ENCODE peak calls at places on chromosomes 1 and 21, in nine cellular contexts. Q is tibial artery; F is ovary; H is GM23338; T is right lobe of liver; R is cardiac muscle cell; M is CD8-positive, alpha-beta T cell; J is effector memory CD4-positive, alpha-beta T cell; S is CD4-positive, CD25-positive, alpha-beta regulatory T cell. N is an unnamed sample. For H3K4me1, the result is how much of the 10 kb centered on the place peaks cover.

GRCh38 chr1:219931033-219931432 is 2.7 kb upstream of the SLC30A10 start:
- DNase-seq in F (no peak), H (peak), J (no peak), M (no peak), T (peak), Q (no peak), S (no peak), R (no peak), N (no peak)

GRCh38 chr1:226660410-226661182 is 78.5 kb downstream of the ITPKB start:
- DNase-seq in F (no peak), J (no peak), Q (no peak), R (peak), H (no peak), T (peak), S (peak), M (peak), N (peak)

GRCh38 chr1:180218806-180219765 is 11.0 kb upstream of the LHX4 start:
- DNase-seq in T (no peak), H (no peak), M (no peak), F (no peak), Q (no peak), S (no peak), J (no peak), R (no peak), N (no peak)

GRCh38 chr21:26388731-26389231 is 184.3 kb downstream of the CYYR1 start:
- DNase-seq in T (no peak), M (no peak), Q (no peak), H (no peak), J (no peak), R (no peak), S (no peak), F (no peak), N (no peak)

GRCh38 chr1:107220036-107220435 is 79.2 kb downstream of the NTNG1 start:
- DNase-seq in R (no peak), J (no peak), H (no peak), Q (no peak), M (no peak), T (no peak), F (no peak), S (no peak), N (no peak)

GRCh38 chr1:161994153-161994814 is 29.4 kb downstream of the OLFML2B start:
- DNase-seq in Q (peak), M (no peak), F (no peak), S (no peak), H (no peak), T (no peak), R (peak), J (no peak), N (no peak)

GRCh38 chr1:200894712-200895447 is at the start of gene INAVA:
- DNase-seq in Q (no peak), J (no peak), R (no peak), M (no peak), F (no peak), S (no peak), T (no peak), H (peak), N (no peak)

GRCh38 chr1:79633456-79633855 is 626.9 kb upstream of the ADGRL4 start:
- DNase-seq in R (no peak), M (no peak), S (no peak), T (no peak), J (no peak), F (no peak), Q (no peak), H (no peak), N (no peak)

GRCh38 chr1:100438789-100439188 is 86.5 kb downstream of the CDC14A start:
- DNase-seq in S (no peak), R (no peak), F (no peak), T (no peak), Q (no peak), H (no peak), J (no peak), M (no peak), N (no peak)

GRCh38 chr1:147545133-147545532 is 3.8 kb downstream of the BCL9 start:
- DNase-seq in M (peak), S (peak), T (no peak), R (no peak), H (peak), Q (no peak), J (peak), F (no peak), N (no peak)

GRCh38 chr21:45040739-45041138 is 33.6 kb upstream of the ADARB1 start:
- DNase-seq in H (no peak), T (no peak), M (no peak), Q (no peak), F (no peak), S (no peak), J (no peak), R (no peak), N (no peak)

GRCh38 chr1:85580046-85580411 is 532 bp upstream of the CCN1 start:
- DNase-seq in J (no peak), T (no peak), H (peak), F (peak), R (peak), M (no peak), Q (no peak), S (no peak), N (no peak)

GRCh38 chr1:222711319-222712252 is 705 bp downstream of the AIDA start:
- DNase-seq in F (peak), R (peak), J (peak), H (peak), Q (peak), S (peak), T (peak), M (peak), N (peak)

GRCh38 chr1:116886532-116886931 is 23.2 kb upstream of the PTGFRN start:
- DNase-seq in M (no peak), Q (no peak), H (no peak), S (no peak), T (no peak), R (no peak), J (no peak), F (no peak), N (no peak)

GRCh38 chr21:17931080-17931479 is 111.9 kb upstream of the C21orf91 start:
- DNase-seq in Q (no peak), M (no peak), T (no peak), S (peak), R (no peak), F (no peak), J (no peak), H (peak), N (no peak)

GRCh38 chr1:79043506-79043905 is 37.0 kb upstream of the ADGRL4 start:
- DNase-seq in R (no peak), J (no peak), H (peak), S (no peak), M (no peak), Q (no peak), F (no peak), T (no peak), N (no peak)

GRCh38 chr1:181061891-181062777 is 26.4 kb upstream of the IER5 start:
- DNase-seq in J (no peak), R (no peak), Q (peak), M (peak), F (no peak), H (no peak), S (peak), T (peak), N (peak)

GRCh38 chr21:14591277-14591876 is 45.3 kb upstream of the SAMSN1 start:
- DNase-seq in T (no peak), H (no peak), F (no peak), R (no peak), M (no peak), Q (no peak), S (peak), J (no peak), N (no peak)

GRCh38 chr21:15774590-15774989 is 44.8 kb downstream of the USP25 start:
- DNase-seq in R (no peak), F (no peak), M (no peak), J (no peak), T (no peak), H (no peak), S (no peak), Q (no peak), N (no peak)

GRCh38 chr1:76238094-76238551 is 163.6 kb downstream of the ST6GALNAC3 start:
- DNase-seq in J (no peak), H (peak), Q (no peak), T (no peak), M (no peak), S (no peak), R (no peak), F (no peak), N (no peak)

GRCh38 chr21:42135386-42136040 is 64.4 kb downstream of the UMODL1 start:
- DNase-seq in F (no peak), R (no peak), S (no peak), T (no peak), J (no peak), H (no peak), M (no peak), Q (no peak), N (peak)

GRCh38 chr21:32371913-32372314 is 20.9 kb downstream of the URB1 start:
- DNase-seq in F (peak), Q (no peak), R (no peak), M (no peak), H (no peak), S (peak), T (no peak), J (no peak), N (peak)

GRCh38 chr1:35269190-35269988 is 880 bp downstream of the ZMYM4 start:
- DNase-seq in R (peak), T (no peak), J (no peak), Q (no peak), M (no peak), H (peak), S (peak), F (no peak), N (no peak)

GRCh38 chr1:156286061-156286460 is 1.9 kb downstream of the TMEM79 start:
- DNase-seq in T (no peak), J (no peak), Q (no peak), H (no peak), F (no peak), M (no peak), S (no peak), R (no peak), N (no peak)

GRCh38 chr1:117164209-117164608 is 42.7 kb upstream of the TRIM45 start:
- DNase-seq in T (no peak), Q (no peak), S (no peak), F (no peak), J (no peak), M (no peak), R (no peak), H (no peak), N (peak)

GRCh38 chr1:66850989-66851388 is 49.9 kb upstream of the INSL5 start:
- DNase-seq in S (no peak), F (no peak), Q (no peak), R (no peak), M (no peak), T (no peak), J (no peak), H (no peak), N (no peak)

GRCh38 chr1:21511579-21512522 is 2.6 kb downstream of the ALPL start:
- DNase-seq in M (no peak), F (peak), H (no peak), S (no peak), R (no peak), J (no peak), Q (peak), T (no peak), N (peak)

GRCh38 chr1:152511596-152511995 is 993 bp downstream of the LCE5A start:
- DNase-seq in R (no peak), S (no peak), T (no peak), Q (no peak), J (no peak), H (no peak), M (no peak), F (no peak), N (no peak)

GRCh38 chr1:185926562-185926961 is 192.4 kb downstream of the HMCN1 start:
- DNase-seq in F (no peak), Q (no peak), R (no peak), M (no peak), H (no peak), S (no peak), J (no peak), T (no peak), N (no peak)
- H3K4me1 ChIP-seq in F (under half), Q (under half), R (under half), M (under half), H (under half), S (under half), J (under half), T (under half), N (under half)

GRCh38 chr1:25989860-25990650 is 7.8 kb downstream of the PAFAH2 start:
- DNase-seq in F (no peak), M (no peak), H (no peak), T (no peak), R (no peak), Q (no peak), S (peak), J (no peak), N (no peak)
- H3K4me3 ChIP-seq in F (no peak), M (peak), H (no peak), T (no peak), R (no peak), Q (no peak), S (peak), J (peak), N (no peak)

DNA sequence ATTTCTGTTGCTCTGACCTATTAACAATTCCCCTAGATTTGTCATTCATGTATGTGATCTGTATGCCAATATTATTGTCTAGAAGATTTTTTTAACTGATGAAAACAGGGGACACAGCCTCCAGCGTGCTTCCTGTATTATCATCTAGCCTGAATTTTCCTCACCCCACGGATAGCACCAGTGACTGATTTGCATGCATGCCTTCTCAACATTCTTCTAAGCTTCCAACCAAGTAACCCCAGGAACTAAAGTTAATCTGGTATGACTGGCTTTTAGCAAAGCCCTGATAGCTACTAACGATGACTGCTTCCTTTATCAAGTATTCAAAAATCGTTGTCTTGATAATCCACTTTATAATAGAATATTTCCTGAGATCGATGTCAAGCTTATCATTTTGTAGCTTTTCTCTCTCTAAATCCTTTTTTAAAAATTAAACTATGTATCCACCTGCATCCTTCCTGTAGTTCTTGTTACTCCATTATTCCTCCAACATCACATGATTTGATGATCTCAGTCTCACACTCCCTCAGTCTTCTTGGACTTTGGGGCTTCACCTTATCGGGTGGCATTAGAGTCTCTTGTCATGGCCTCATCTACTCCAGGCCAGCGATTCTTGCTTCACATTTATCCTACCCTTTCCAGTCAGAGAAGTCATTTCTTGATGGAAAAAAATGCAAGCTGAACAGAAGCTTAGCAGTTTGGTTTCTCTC is 19.0 kb downstream of the BCAR3 start:
- DNase-seq in Q (no peak), J (no peak), T (no peak), R (no peak), M (no peak), S (no peak), F (no peak), H (no peak), N (no peak)
- H3K4me1 ChIP-seq in Q (under half), J (under half), T (under half), R (under half), M (under half), S (under half), F (under half), H (under half), N (half or more)

GRCh38 chr1:243487036-243487648 is 231.3 kb downstream of the SDCCAG8 start:
- DNase-seq in F (no peak), Q (no peak), T (no peak), H (no peak), M (no peak), J (no peak), S (no peak), R (no peak), N (no peak)

GRCh38 chr1:243482237-243483022 is 226.6 kb downstream of the SDCCAG8 start:
- DNase-seq in J (no peak), Q (no peak), T (no peak), F (no peak), R (no peak), H (peak), S (no peak), M (no peak), N (no peak)

GRCh38 chr1:243481101-243481500 is 225.3 kb downstream of the SDCCAG8 start:
- DNase-seq in F (no peak), Q (no peak), J (no peak), M (no peak), H (no peak), S (no peak), R (no peak), T (no peak), N (no peak)

GRCh38 chr1:243483084-243483845 is 227.4 kb downstream of the SDCCAG8 start:
- DNase-seq in T (peak), R (peak), J (no peak), F (peak), S (no peak), H (peak), Q (no peak), M (no peak), N (no peak)

GRCh38 chr1:243483952-243484351 is 228.1 kb downstream of the SDCCAG8 start:
- DNase-seq in H (no peak), M (no peak), R (no peak), J (no peak), S (no peak), Q (no peak), T (no peak), F (no peak), N (no peak)
- H3K4me3 ChIP-seq in H (peak), M (no peak), R (no peak), J (no peak), S (no peak), Q (no peak), T (peak), F (no peak), N (no peak)

GRCh38 chr1:205451202-205451601 is 4.6 kb downstream of the BLACAT1 start:
- DNase-seq in M (no peak), T (no peak), J (no peak), F (no peak), H (peak), R (no peak), S (no peak), Q (no peak), N (no peak)
- H3K4me1 ChIP-seq in M (under half), T (under half), J (under half), F (under half), H (half or more), R (under half), S (under half), Q (under half), N (under half)

GRCh38 chr21:34671891-34672290 is 3.1 kb downstream of the CLIC6 start:
- DNase-seq in R (no peak), M (no peak), Q (no peak), S (no peak), J (no peak), H (no peak), F (no peak), T (no peak), N (no peak)
- H3K4me3 ChIP-seq in R (no peak), M (no peak), Q (no peak), S (no peak), J (no peak), H (no peak), F (no peak), T (no peak), N (no peak)

GRCh38 chr1:70820995-70821394 is 226.6 kb downstream of the PTGER3 start:
- DNase-seq in M (no peak), H (no peak), F (no peak), R (no peak), S (no peak), T (no peak), J (no peak), Q (no peak), N (no peak)

GRCh38 chr1:70818391-70818790 is 229.2 kb downstream of the PTGER3 start:
- DNase-seq in S (no peak), R (no peak), Q (no peak), T (no peak), F (no peak), M (no peak), H (no peak), J (no peak), N (no peak)

GRCh38 chr1:70819785-70820184 is 227.8 kb downstream of the PTGER3 start:
- DNase-seq in S (no peak), R (no peak), H (no peak), F (no peak), M (no peak), T (no peak), Q (no peak), J (no peak), N (no peak)

DNA sequence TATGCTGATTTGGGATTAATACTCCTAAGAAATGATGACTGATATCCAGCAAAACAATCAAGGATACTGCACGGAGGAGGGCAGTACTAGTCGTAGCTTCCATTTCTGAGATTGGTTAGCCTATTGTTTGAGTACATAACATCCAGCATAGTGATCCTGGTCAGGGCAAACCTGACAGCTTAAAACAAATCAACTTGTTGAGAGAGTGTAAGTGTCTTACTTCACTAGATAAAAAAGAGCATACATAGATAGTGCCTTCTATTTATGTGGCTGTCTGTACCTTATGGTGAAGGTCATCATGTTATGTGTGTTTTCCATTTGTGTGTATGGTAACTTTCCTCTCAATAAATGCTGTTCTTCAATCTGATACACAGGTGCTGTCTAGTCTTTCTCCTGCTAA is 228.4 kb downstream of the PTGER3 start:
- DNase-seq in S (no peak), Q (no peak), M (no peak), F (no peak), T (no peak), H (no peak), R (no peak), J (no peak), N (no peak)
- H3K4me1 ChIP-seq in S (under half), Q (under half), M (under half), F (under half), T (under half), H (under half), R (under half), J (under half), N (under half)

DNA sequence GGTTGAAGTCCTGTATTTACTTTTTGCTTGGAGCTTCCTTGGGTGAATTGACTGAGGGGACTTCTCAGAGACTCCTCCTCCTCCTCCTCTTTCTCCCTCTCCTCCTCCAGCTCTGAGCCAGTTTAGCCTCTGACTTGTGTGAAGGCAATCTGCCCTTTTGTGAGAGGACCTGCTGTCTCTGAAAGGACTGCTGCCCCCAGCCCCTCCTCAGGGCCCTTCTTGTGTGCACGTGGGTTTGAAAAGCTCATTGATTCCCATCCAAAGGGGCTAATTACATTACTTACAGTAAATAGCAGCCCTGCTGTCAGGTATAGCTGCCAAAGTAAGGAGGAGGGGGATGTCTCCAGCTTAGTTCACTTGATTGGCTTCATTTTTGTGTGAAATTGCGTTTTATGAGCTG is 2.0 kb upstream of the LHX9 start:
- DNase-seq in J (no peak), M (no peak), F (no peak), T (no peak), S (no peak), Q (no peak), R (no peak), H (peak), N (no peak)
- H3K4me3 ChIP-seq in J (no peak), M (no peak), F (no peak), T (no peak), S (no peak), Q (no peak), R (no peak), H (peak), N (peak)